ENCODE peak calls at places on chromosomes 12 and 14, in five cellular contexts. Y is stomach, A is A549, S is tibial nerve, M is HCT116. T is an unnamed sample.
A peak's percentile ranks its signal among the peaks of the same experiment; 100 is the strongest.

GRCh38 chr14:59252772-59253500 is 64.5 kb downstream of the DAAM1 start:
- DNase-seq in Y (no peak), A (no peak), S (no peak), M (no peak), T (no peak)

GRCh38 chr14:81222694-81223093 is 1.9 kb upstream of the GTF2A1 start:
- DNase-seq in Y (no peak), A (no peak), S (no peak), M (no peak), T (no peak)

GRCh38 chr12:62783881-62784280 is 151.1 kb downstream of the PPM1H start:
- DNase-seq in Y (no peak), A (no peak), S (no peak), M (no peak), T (no peak)

GRCh38 chr12:51846911-51847829 is 1.3 kb downstream of the FIGNL2 start:
- DNase-seq in Y (no peak), A (no peak), S (peak; percentile 47), M (no peak), T (no peak)

GRCh38 chr14:100593751-100594624 is 6.8 kb upstream of the BEGAIN start:
- DNase-seq in Y (no peak), A (no peak), S (no peak), M (no peak), T (no peak)

GRCh38 chr12:74393265-74393664 is 144.4 kb upstream of the ATXN7L3B start:
- DNase-seq in Y (no peak), A (peak; percentile 27), S (no peak), M (peak; percentile 29), T (no peak)

GRCh38 chr12:52005903-52006703 is 643 bp upstream of the TAMALIN start:
- DNase-seq in Y (peak; percentile 52), A (no peak), S (no peak), M (no peak), T (no peak)

GRCh38 chr14:52790756-52791203 is 627 bp downstream of the GNPNAT1 start:
- DNase-seq in Y (no peak), A (no peak), S (no peak), M (no peak), T (no peak)

GRCh38 chr12:9064815-9065606 is 50.7 kb downstream of the A2M start:
- DNase-seq in Y (peak; percentile 93), A (peak; percentile 67), S (peak; percentile 52), M (peak; percentile 71), T (no peak)

DNA sequence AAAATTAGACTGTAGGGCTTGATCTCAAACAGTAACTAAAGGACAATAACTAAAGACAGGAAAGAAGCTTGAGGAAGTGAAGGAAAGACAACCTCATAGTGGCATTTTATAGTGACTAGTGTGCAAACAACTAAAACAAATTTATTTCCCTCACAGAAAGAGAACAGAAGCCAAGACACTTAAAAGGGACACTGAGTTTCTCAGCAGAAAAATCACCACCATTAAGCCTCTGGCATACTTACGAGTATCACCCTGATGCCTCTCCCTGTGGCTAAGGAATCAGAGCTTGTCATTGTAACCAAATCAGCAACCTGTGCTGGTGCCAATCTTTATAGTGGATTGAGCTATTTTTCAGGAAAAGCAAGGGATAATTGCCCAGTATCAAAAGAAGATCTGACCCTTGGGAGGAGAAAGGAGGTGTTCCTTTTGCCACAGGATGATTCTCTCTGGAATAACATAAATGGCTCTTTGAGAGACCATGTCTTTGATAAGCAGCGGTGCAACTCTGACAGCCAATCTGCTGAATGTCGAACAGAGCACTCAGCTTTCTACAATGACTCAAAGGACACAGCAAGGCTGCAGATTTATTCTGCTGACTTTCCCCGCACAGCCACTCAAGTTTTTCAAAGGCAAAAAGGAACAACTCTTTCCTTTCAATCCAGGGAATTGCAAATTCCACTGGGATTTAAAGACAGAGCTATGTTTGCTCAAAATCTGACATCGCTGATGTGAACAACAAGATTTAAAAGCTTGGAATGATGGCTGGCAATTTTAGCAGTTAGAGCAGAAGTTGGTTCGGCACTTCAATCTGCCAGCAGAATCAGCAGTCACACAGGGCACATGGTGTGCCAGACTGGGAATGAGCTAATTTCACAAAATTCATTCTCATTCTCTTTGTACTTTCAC is 34.6 kb downstream of the ATF7 start:
- DNase-seq in Y (no peak), A (no peak), S (no peak), M (no peak), T (no peak)
- TF ChIP-seq POLR2A in Y (no peak), A (no peak), S (no peak), M (no peak), T (no peak)

GRCh38 chr14:54226103-54226502 is 170.7 kb upstream of the CDKN3 start:
- DNase-seq in Y (no peak), A (no peak), S (no peak), M (no peak), T (no peak)

GRCh38 chr14:54229136-54229535 is 167.7 kb upstream of the CDKN3 start:
- DNase-seq in Y (no peak), A (no peak), S (no peak), M (no peak), T (no peak)

GRCh38 chr14:54225457-54225856 is 171.3 kb upstream of the CDKN3 start:
- DNase-seq in Y (peak; percentile 76), A (no peak), S (no peak), M (no peak), T (no peak)

GRCh38 chr14:54223978-54224377 is 172.8 kb upstream of the CDKN3 start:
- DNase-seq in Y (no peak), A (no peak), S (no peak), M (no peak), T (no peak)

GRCh38 chr14:54226558-54226957 is 170.2 kb upstream of the CDKN3 start:
- DNase-seq in Y (no peak), A (no peak), S (no peak), M (no peak), T (no peak)
- H3K4me3 ChIP-seq in Y (no peak overlapping the region), A (no peak overlapping the region), S (no peak overlapping the region), M (no peak overlapping the region), T (no peak overlapping the region)

DNA sequence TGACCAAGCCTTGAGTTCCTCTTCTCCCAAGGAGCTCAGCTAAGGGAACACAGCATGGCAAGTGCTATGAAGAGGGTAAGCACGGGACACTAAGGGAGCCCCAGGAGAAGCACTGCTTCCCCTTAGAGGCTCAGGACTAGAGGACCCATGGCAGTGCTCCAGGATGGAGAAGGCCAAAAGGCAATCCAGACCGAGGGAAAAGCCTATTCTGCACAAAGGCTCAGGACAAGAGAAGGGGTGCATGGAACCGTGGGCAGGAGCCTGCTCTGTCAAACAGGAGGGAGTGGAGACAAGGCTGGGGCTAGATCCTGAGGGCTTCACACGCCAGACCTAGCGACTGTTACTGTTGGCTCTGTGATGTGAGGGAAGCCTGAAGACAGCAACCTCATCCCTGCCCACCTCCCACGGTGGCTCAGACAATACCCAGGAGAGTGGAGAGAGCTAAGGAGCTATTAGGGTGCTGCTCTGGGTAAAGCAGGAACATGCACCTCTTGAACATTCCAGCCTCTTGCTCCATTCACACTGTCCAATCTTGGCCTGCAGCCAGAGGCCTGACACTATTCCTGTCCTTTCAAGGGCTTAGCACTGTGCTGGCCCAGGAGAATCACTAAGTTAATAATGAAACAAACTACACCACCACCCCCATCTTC is 24.2 kb downstream of the OTUB2 start:
- DNase-seq in Y (no peak), A (no peak), S (no peak), M (no peak), T (no peak)
- H3K27ac ChIP-seq in Y (no peak overlapping the region), A (no peak overlapping the region), S (no peak overlapping the region), M (no peak overlapping the region), T (no peak overlapping the region)

GRCh38 chr12:132828706-132829534 is at the start of gene GOLGA3:
- DNase-seq in Y (peak; percentile 96), A (peak; percentile 98), S (peak; percentile 84), M (peak; percentile 94), T (peak; percentile 61)
- TF ChIP-seq POLR2A in Y (no peak), A (peak; percentile 58), S (peak; percentile 52), M (peak; percentile 27), T (peak; percentile 81)

DNA sequence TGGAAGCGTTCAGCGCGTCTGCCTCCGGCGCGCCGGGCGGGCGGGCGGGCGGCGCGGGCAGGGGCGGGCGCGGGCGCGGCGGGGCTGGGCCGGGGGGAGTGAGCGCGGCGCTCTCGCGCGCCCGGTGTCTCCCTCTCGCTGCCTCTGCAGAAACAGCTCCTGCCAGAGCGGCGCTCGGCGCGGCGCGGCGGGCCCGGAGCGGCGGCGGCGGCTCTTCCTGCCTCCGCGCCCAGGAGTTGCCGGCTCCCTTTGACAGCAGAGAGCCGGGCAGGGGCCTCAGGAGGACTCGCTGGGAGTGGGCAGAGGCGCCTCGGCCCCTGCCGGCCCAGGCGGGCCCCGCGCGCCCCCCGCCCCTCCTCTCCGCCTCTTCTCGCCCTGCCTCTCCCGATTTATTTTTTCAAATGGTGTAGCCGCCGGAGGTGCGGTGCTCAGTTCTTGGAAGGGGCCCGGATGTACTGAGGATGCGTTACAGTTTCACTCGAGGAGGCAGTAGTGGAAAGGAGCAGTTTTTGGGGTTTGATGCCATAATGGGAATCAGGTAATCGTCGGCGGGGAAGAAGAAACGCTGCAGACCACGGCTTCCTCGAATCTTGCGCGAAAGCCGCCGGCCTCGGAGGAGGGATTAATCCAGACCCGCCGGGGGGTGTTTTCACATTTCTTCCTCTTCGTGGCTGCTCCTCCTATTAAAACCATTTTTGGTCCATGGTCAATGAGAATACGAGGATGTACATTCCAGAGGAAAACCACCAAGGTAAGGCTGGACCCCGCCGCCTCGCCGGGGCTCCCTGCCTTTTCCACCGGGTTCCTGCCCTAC is at the start of gene CACNA1C:
- DNase-seq in Y (peak; percentile 34), A (peak; percentile 30), S (peak; percentile 21), M (no peak), T (no peak)
- H3K4me3 ChIP-seq in Y (peak within 1 kb of the TSS; percentile 63), A (peak within 1 kb of the TSS; percentile 39), S (peak within 1 kb of the TSS; percentile 35), M (peak within 1 kb of the TSS; percentile 9), T (peak within 1 kb of the TSS; percentile 63)

GRCh38 chr12:95637010-95637409 is 85.7 kb upstream of the USP44 start:
- DNase-seq in Y (no peak), A (no peak), S (no peak), M (no peak), T (no peak)
- H3K27ac ChIP-seq in Y (no peak overlapping the region), A (peak overlapping the region; percentile 62), S (no peak overlapping the region), M (no peak overlapping the region), T (no peak overlapping the region)

T was measured in esophagus squamous epithelium.